ENCODE peak calls at places on chromosomes 16 and 17, in seven cellular contexts. One of them, this sample, is unnamed.

GRCh38 chr16:30997000-30997886 is 12.2 kb downstream of the HSD3B7 start:
- DNase-seq in NB4: peak; percentile 82
- DNase-seq in CD8-positive, alpha-beta T cell: peak; percentile 67
- DNase-seq in K562: peak; percentile 98
- DNase-seq in fibroblast of lung: peak; percentile 69
- DNase-seq in GM12865: peak; percentile 93
- DNase-seq in A673: peak; percentile 72
- DNase-seq in this sample: no peak

GRCh38 chr16:30723725-30724355 is 24.4 kb upstream of the PHKG2 start:
- DNase-seq in NB4: no peak
- DNase-seq in CD8-positive, alpha-beta T cell: no peak
- DNase-seq in K562: no peak
- DNase-seq in fibroblast of lung: no peak
- DNase-seq in GM12865: no peak
- DNase-seq in A673: no peak
- DNase-seq in this sample: no peak

GRCh38 chr17:44134752-44135568 is 6.8 kb upstream of the HROB start:
- DNase-seq in NB4: peak; percentile 45
- DNase-seq in CD8-positive, alpha-beta T cell: no peak
- DNase-seq in K562: no peak
- DNase-seq in fibroblast of lung: no peak
- DNase-seq in GM12865: no peak
- DNase-seq in A673: no peak
- DNase-seq in this sample: no peak

GRCh38 chr16:72895951-72896350 is 152.0 kb downstream of the ZFHX3 start:
- DNase-seq in NB4: no peak
- DNase-seq in CD8-positive, alpha-beta T cell: no peak
- DNase-seq in K562: no peak
- DNase-seq in fibroblast of lung: no peak
- DNase-seq in GM12865: no peak
- DNase-seq in A673: no peak
- DNase-seq in this sample: no peak

GRCh38 chr17:13395346-13395745 is 206.4 kb downstream of the HS3ST3A1 start:
- DNase-seq in NB4: no peak
- DNase-seq in CD8-positive, alpha-beta T cell: no peak
- DNase-seq in K562: no peak
- DNase-seq in fibroblast of lung: no peak
- DNase-seq in GM12865: no peak
- DNase-seq in A673: no peak
- DNase-seq in this sample: no peak

GRCh38 chr16:65125871-65126270 is 4.0 kb upstream of the CDH11 start:
- DNase-seq in NB4: peak; percentile 11
- DNase-seq in CD8-positive, alpha-beta T cell: no peak
- DNase-seq in K562: no peak
- DNase-seq in fibroblast of lung: peak; percentile 41
- DNase-seq in GM12865: no peak
- DNase-seq in A673: peak; percentile 78
- DNase-seq in this sample: no peak

GRCh38 chr17:74210191-74211140 is 2.9 kb upstream of the TTYH2 start:
- DNase-seq in NB4: peak; percentile 73
- DNase-seq in CD8-positive, alpha-beta T cell: peak; percentile 75
- DNase-seq in K562: peak; percentile 83
- DNase-seq in fibroblast of lung: peak; percentile 77
- DNase-seq in GM12865: peak; percentile 75
- DNase-seq in A673: peak; percentile 74
- DNase-seq in this sample: no peak

GRCh38 chr16:57725976-57726375 is 9.6 kb upstream of the KATNB1 start:
- DNase-seq in NB4: no peak
- DNase-seq in CD8-positive, alpha-beta T cell: no peak
- DNase-seq in K562: no peak
- DNase-seq in fibroblast of lung: no peak
- DNase-seq in GM12865: no peak
- DNase-seq in A673: no peak
- DNase-seq in this sample: no peak

GRCh38 chr17:57440522-57441269 is 184.4 kb downstream of the MSI2 start:
- DNase-seq in NB4: peak; percentile 49
- DNase-seq in CD8-positive, alpha-beta T cell: peak; percentile 37
- DNase-seq in K562: peak; percentile 76
- DNase-seq in fibroblast of lung: peak; percentile 98
- DNase-seq in GM12865: peak; percentile 40
- DNase-seq in A673: peak; percentile 59
- DNase-seq in this sample: peak; percentile 79

DNA sequence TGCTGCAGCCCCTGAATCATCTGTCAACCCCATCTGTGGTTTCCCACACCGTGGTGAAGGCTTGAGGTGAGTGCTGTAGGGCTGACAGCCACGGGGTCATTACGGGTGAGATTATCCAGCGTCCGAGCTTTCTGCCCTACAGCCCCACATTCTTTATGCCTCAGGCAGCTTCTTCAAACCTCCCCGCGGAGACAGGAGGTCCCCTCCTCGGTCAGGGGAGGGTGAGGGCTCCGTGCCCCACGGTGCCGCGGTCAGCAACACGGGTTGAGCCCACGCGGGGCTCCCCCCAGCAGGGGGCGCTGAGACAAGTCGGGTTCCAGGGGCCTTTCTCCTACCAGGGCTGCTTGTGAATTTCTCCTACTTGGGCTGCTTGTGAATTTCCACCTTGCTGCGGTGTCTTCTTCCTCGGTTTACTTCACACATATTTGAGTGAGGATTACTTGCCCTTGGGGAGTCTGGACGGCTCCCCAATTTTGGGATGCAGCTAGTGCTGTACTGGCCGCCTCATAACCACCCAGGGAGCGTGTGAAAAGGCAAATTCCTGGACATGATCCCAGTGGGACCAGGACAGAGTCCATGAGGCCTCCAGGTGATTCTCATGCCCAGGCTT is 18.1 kb upstream of the WFIKKN2 start:
- DNase-seq in NB4: peak; percentile 49
- DNase-seq in CD8-positive, alpha-beta T cell: peak; percentile 32
- DNase-seq in K562: peak; percentile 77
- DNase-seq in fibroblast of lung: no peak
- DNase-seq in GM12865: peak; percentile 59
- DNase-seq in A673: peak; percentile 55
- DNase-seq in this sample: no peak
- H3K4me3 ChIP-seq in NB4: no peak overlapping the region
- H3K4me3 ChIP-seq in CD8-positive, alpha-beta T cell: no peak overlapping the region
- H3K4me3 ChIP-seq in K562: peak overlapping the region; percentile 20
- H3K4me3 ChIP-seq in fibroblast of lung: no peak overlapping the region
- H3K4me3 ChIP-seq in GM12865: no peak overlapping the region
- H3K4me3 ChIP-seq in A673: no peak overlapping the region
- H3K4me3 ChIP-seq in this sample: no peak overlapping the region

DNA sequence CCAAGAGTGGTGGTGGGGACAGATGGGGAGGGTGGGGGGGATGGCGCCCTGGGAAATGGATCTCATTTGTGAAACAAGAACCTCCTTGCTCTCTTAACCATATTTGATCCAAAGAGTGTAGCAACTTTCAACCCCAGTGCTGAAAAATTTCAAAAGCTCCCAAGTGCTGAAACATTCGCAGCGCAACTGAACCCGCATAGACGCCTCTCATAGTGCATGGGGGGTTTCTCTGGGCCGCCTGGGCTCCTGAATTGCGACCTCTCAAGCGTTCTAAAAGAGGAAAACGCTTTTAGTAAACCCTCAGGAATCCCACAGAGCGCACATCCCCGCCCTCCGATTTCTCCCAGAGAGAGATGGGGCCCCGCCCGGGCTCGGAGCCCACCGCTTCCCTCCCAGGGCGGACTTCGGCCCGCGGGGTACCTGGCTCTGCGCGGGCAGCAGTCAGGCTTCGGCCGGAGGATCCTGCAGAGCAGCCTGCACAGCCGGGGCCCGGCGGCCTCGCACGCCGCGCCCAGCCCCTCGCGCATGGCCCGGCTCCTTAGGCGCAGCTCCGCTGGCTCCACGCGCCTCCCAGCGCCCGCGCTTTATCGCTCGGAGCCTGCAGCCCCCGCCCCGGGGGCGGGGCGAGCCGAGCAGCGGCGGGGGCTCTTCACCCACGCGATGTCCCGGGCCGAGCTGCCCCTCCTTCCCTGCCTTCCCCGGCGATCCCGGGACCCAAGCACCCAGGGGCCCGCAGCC is 7.0 kb downstream of the NOS2 start:
- DNase-seq in NB4: no peak
- DNase-seq in CD8-positive, alpha-beta T cell: no peak
- DNase-seq in K562: peak; percentile 44
- DNase-seq in fibroblast of lung: peak; percentile 21
- DNase-seq in GM12865: no peak
- DNase-seq in A673: peak; percentile 51
- DNase-seq in this sample: no peak
- TF ChIP-seq CTCF in NB4: no peak
- TF ChIP-seq CTCF in CD8-positive, alpha-beta T cell: no peak
- TF ChIP-seq CTCF in K562: no peak
- TF ChIP-seq CTCF in fibroblast of lung: no peak
- TF ChIP-seq CTCF in GM12865: no peak
- TF ChIP-seq CTCF in A673: no peak
- TF ChIP-seq CTCF in this sample: no peak

GRCh38 chr16:46901709-46902108 is 17.5 kb downstream of the GPT2 start:
- DNase-seq in NB4: no peak
- DNase-seq in CD8-positive, alpha-beta T cell: no peak
- DNase-seq in K562: no peak
- DNase-seq in fibroblast of lung: no peak
- DNase-seq in GM12865: no peak
- DNase-seq in A673: no peak
- DNase-seq in this sample: no peak

GRCh38 chr16:46898006-46898405 is 13.8 kb downstream of the GPT2 start:
- DNase-seq in NB4: no peak
- DNase-seq in CD8-positive, alpha-beta T cell: no peak
- DNase-seq in K562: no peak
- DNase-seq in fibroblast of lung: no peak
- DNase-seq in GM12865: no peak
- DNase-seq in A673: no peak
- DNase-seq in this sample: no peak

GRCh38 chr16:46897471-46897870 is 13.3 kb downstream of the GPT2 start:
- DNase-seq in NB4: no peak
- DNase-seq in CD8-positive, alpha-beta T cell: no peak
- DNase-seq in K562: no peak
- DNase-seq in fibroblast of lung: no peak
- DNase-seq in GM12865: no peak
- DNase-seq in A673: no peak
- DNase-seq in this sample: no peak

GRCh38 chr16:46900464-46901235 is 16.5 kb downstream of the GPT2 start:
- DNase-seq in NB4: no peak
- DNase-seq in CD8-positive, alpha-beta T cell: no peak
- DNase-seq in K562: no peak
- DNase-seq in fibroblast of lung: no peak
- DNase-seq in GM12865: no peak
- DNase-seq in A673: no peak
- DNase-seq in this sample: no peak

GRCh38 chr16:46899443-46900143 is 15.4 kb downstream of the GPT2 start:
- DNase-seq in NB4: peak; percentile 39
- DNase-seq in CD8-positive, alpha-beta T cell: no peak
- DNase-seq in K562: no peak
- DNase-seq in fibroblast of lung: no peak
- DNase-seq in GM12865: no peak
- DNase-seq in A673: no peak
- DNase-seq in this sample: no peak
- H3K4me3 ChIP-seq in NB4: no peak overlapping the region
- H3K4me3 ChIP-seq in CD8-positive, alpha-beta T cell: no peak overlapping the region
- H3K4me3 ChIP-seq in K562: no peak overlapping the region
- H3K4me3 ChIP-seq in fibroblast of lung: no peak overlapping the region
- H3K4me3 ChIP-seq in GM12865: no peak overlapping the region
- H3K4me3 ChIP-seq in A673: no peak overlapping the region
- H3K4me3 ChIP-seq in this sample: no peak overlapping the region

DNA sequence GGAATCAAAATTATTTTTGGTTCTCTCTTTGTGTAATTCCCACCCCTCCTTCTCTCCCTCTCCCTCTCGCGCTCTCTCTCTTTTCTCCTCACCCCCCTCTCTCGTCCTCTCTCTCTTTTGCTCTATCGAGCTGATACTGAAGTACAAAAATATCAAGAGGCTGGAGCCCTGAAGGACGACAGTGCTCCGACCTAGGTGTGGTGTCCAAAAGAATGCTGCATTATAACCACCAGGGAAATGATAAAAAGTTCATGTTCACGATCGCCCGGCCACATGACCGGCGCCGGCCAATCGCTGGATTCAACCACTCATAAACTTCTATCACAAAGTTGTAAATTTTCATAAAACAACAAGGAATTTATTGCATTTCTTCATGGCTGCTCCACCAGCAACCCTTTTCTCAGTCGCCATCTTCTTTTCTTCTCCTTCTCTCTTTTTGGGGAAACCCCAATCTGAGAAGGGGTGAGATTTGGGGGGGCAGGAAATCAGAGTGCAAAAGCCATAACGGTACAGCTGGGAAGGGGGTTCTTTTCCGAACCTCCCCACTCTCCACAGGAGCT is at the start of gene HOXB6:
- DNase-seq in NB4: no peak
- DNase-seq in CD8-positive, alpha-beta T cell: no peak
- DNase-seq in K562: peak; percentile 72
- DNase-seq in fibroblast of lung: no peak
- DNase-seq in GM12865: no peak
- DNase-seq in A673: peak; percentile 66
- DNase-seq in this sample: no peak
- TF ChIP-seq CTCF in NB4: no peak
- TF ChIP-seq CTCF in CD8-positive, alpha-beta T cell: no peak
- TF ChIP-seq CTCF in K562: no peak
- TF ChIP-seq CTCF in fibroblast of lung: no peak
- TF ChIP-seq CTCF in GM12865: no peak
- TF ChIP-seq CTCF in A673: no peak
- TF ChIP-seq CTCF in this sample: no peak

DNA sequence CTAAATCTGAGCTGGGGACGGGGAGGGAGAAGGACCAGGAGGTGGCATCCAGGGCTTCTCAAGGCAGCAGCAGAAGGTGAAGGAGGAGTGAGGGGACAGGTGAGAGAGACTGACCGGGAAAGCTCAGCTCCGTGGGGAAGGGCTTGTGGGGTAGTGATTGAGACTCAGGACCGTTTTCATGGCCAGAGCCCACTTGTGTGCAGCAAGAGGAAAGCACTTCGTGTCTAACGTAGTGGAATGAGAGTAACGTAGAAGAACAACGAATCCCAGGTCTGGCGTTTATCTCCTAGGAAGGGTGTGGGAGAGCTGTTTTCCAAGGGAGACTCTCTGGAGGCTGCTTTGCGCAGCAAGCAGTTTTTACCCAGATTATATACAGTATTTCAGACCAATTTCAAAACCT is 1.3 kb upstream of the CDH3 start:
- DNase-seq in NB4: no peak
- DNase-seq in CD8-positive, alpha-beta T cell: no peak
- DNase-seq in K562: no peak
- DNase-seq in fibroblast of lung: no peak
- DNase-seq in GM12865: no peak
- DNase-seq in A673: no peak
- DNase-seq in this sample: no peak
- H3K4me3 ChIP-seq in NB4: no peak overlapping the region
- H3K4me3 ChIP-seq in CD8-positive, alpha-beta T cell: no peak overlapping the region
- H3K4me3 ChIP-seq in K562: no peak overlapping the region
- H3K4me3 ChIP-seq in fibroblast of lung: no peak overlapping the region
- H3K4me3 ChIP-seq in GM12865: no peak overlapping the region
- H3K4me3 ChIP-seq in A673: no peak overlapping the region
- H3K4me3 ChIP-seq in this sample: no peak overlapping the region